ENCODE peak calls at places on chromosomes 3 and 15, in nine cellular contexts. V, L, E, C, H, O, X, M and I are unnamed samples.

GRCh38 chr15:31437686-31438085 is 111.1 kb downstream of the KLF13 start:
- DNase-seq in V (no peak), L (no peak), E (no peak), C (no peak), H (no peak), O (no peak), X (no peak), M (no peak), I (peak)

GRCh38 chr3:66394261-66395249 is 106.3 kb downstream of the LRIG1 start:
- DNase-seq in V (peak), L (no peak), E (peak), C (no peak), H (peak), O (peak), X (no peak), M (no peak), I (no peak)

GRCh38 chr3:168250415-168250861 is 154.7 kb upstream of the GOLIM4 start:
- DNase-seq in V (peak), L (no peak), E (no peak), C (no peak), H (peak), O (peak), X (no peak), M (peak), I (no peak)

GRCh38 chr15:60758961-60759729 is 280.2 kb upstream of the ICE2 start:
- DNase-seq in V (peak), L (no peak), E (no peak), C (no peak), H (no peak), O (peak), X (no peak), M (no peak), I (no peak)

GRCh38 chr15:67835349-67836133 is 4.3 kb downstream of the RNU6-1 start:
- DNase-seq in V (no peak), L (no peak), E (no peak), C (no peak), H (no peak), O (no peak), X (no peak), M (no peak), I (no peak)

GRCh38 chr15:80073197-80073596 is 13.7 kb downstream of the ZFAND6 start:
- DNase-seq in V (no peak), L (no peak), E (no peak), C (no peak), H (no peak), O (no peak), X (no peak), M (no peak), I (no peak)

GRCh38 chr15:29141908-29142747 is 127.5 kb downstream of the NSMCE3 start:
- DNase-seq in V (no peak), L (peak), E (peak), C (no peak), H (no peak), O (no peak), X (no peak), M (no peak), I (no peak)

GRCh38 chr3:180679178-180680096 is at the start of gene CCDC39:
- DNase-seq in V (peak), L (peak), E (peak), C (peak), H (peak), O (peak), X (peak), M (peak), I (peak)

GRCh38 chr15:41169784-41170183 is 53.7 kb upstream of the INO80 start:
- DNase-seq in V (no peak), L (no peak), E (no peak), C (no peak), H (no peak), O (no peak), X (no peak), M (no peak), I (no peak)

GRCh38 chr15:45402162-45402954 is 24.0 kb upstream of the GATM start:
- DNase-seq in V (peak), L (peak), E (peak), C (peak), H (peak), O (peak), X (peak), M (peak), I (peak)

GRCh38 chr3:38698061-38698460 is 48.6 kb upstream of the SCN5A start:
- DNase-seq in V (no peak), L (no peak), E (no peak), C (no peak), H (no peak), O (no peak), X (no peak), M (no peak), I (no peak)

GRCh38 chr15:100131321-100132224 is 210.2 kb downstream of the ADAMTS17 start:
- DNase-seq in V (peak), L (peak), E (peak), C (no peak), H (peak), O (peak), X (no peak), M (peak), I (peak)

GRCh38 chr3:132800958-132801357 is 78.7 kb upstream of the NPHP3 start:
- DNase-seq in V (no peak), L (no peak), E (no peak), C (no peak), H (no peak), O (peak), X (no peak), M (no peak), I (no peak)

GRCh38 chr3:182986021-182986420 is 5.7 kb upstream of the DCUN1D1 start:
- DNase-seq in V (no peak), L (no peak), E (no peak), C (no peak), H (no peak), O (no peak), X (no peak), M (no peak), I (no peak)